ENCODE peak calls at places on chromosomes 1 and 21, in nine cellular contexts. U is MM.1S; E is suprapubic skin; X is CD8-positive, alpha-beta memory T cell; P is lower lobe of right lung; T is left ventricle myocardium inferior; O is A549; W is tibial nerve; V is astrocyte. M is an unnamed sample.

GRCh38 chr1:230081751-230082150 is 14.7 kb downstream of the GALNT2 start:
- DNase-seq in U (no peak), E (no peak), X (no peak), P (no peak), T (no peak), O (no peak), W (no peak), V (no peak), M (no peak)

GRCh38 chr1:66626261-66626660 is 92.3 kb downstream of the SGIP1 start:
- DNase-seq in U (no peak), E (no peak), X (no peak), P (no peak), T (no peak), O (no peak), W (no peak), V (peak; percentile 61), M (no peak)

GRCh38 chr1:31201871-31202270 is 37.8 kb downstream of the NKAIN1 start:
- DNase-seq in U (no peak), E (no peak), X (no peak), P (no peak), T (no peak), O (no peak), W (no peak), V (no peak), M (no peak)

GRCh38 chr1:186978596-186979556 is 150.1 kb downstream of the PLA2G4A start:
- DNase-seq in U (no peak), E (no peak), X (no peak), P (no peak), T (no peak), O (no peak), W (no peak), V (no peak), M (no peak)

GRCh38 chr1:164562947-164563346 is 4.0 kb downstream of the PBX1 start:
- DNase-seq in U (no peak), E (no peak), X (no peak), P (no peak), T (no peak), O (no peak), W (no peak), V (no peak), M (no peak)

GRCh38 chr1:42684139-42684538 is 1.9 kb downstream of the YBX1 start:
- DNase-seq in U (no peak), E (no peak), X (no peak), P (no peak), T (no peak), O (no peak), W (no peak), V (no peak), M (no peak)

GRCh38 chr1:209205039-209205438 is 378.5 kb upstream of the CAMK1G start:
- DNase-seq in U (no peak), E (no peak), X (no peak), P (no peak), T (no peak), O (no peak), W (no peak), V (no peak), M (no peak)

GRCh38 chr1:119674835-119675289 is 26.8 kb upstream of the ZNF697 start:
- DNase-seq in U (no peak), E (peak; percentile 72), X (no peak), P (no peak), T (no peak), O (no peak), W (peak; percentile 14), V (peak; percentile 74), M (peak; percentile 69)

GRCh38 chr1:99696616-99697015 is 50.7 kb downstream of the PALMD start:
- DNase-seq in U (no peak), E (no peak), X (no peak), P (no peak), T (no peak), O (no peak), W (no peak), V (no peak), M (no peak)

GRCh38 chr21:39182016-39182415 is 1.2 kb downstream of the PSMG1 start:
- DNase-seq in U (peak; percentile 58), E (no peak), X (no peak), P (no peak), T (no peak), O (no peak), W (no peak), V (no peak), M (no peak)

GRCh38 chr1:151624783-151625182 is 12.9 kb downstream of the SNX27 start:
- DNase-seq in U (no peak), E (no peak), X (no peak), P (no peak), T (no peak), O (no peak), W (no peak), V (no peak), M (no peak)

GRCh38 chr1:8363764-8364301 is 45.9 kb downstream of the SLC45A1 start:
- DNase-seq in U (no peak), E (no peak), X (no peak), P (no peak), T (no peak), O (no peak), W (no peak), V (no peak), M (no peak)

GRCh38 chr1:8362701-8363101 is 44.8 kb downstream of the SLC45A1 start:
- DNase-seq in U (no peak), E (no peak), X (no peak), P (no peak), T (no peak), O (no peak), W (no peak), V (no peak), M (peak; percentile 71)

GRCh38 chr1:8364528-8365442 is 46.9 kb downstream of the SLC45A1 start:
- DNase-seq in U (no peak), E (peak; percentile 72), X (no peak), P (peak; percentile 70), T (peak; percentile 71), O (no peak), W (no peak), V (no peak), M (peak; percentile 72)

GRCh38 chr1:8361198-8361849 is 43.4 kb downstream of the SLC45A1 start:
- DNase-seq in U (no peak), E (no peak), X (no peak), P (no peak), T (no peak), O (no peak), W (no peak), V (no peak), M (peak; percentile 46)

DNA sequence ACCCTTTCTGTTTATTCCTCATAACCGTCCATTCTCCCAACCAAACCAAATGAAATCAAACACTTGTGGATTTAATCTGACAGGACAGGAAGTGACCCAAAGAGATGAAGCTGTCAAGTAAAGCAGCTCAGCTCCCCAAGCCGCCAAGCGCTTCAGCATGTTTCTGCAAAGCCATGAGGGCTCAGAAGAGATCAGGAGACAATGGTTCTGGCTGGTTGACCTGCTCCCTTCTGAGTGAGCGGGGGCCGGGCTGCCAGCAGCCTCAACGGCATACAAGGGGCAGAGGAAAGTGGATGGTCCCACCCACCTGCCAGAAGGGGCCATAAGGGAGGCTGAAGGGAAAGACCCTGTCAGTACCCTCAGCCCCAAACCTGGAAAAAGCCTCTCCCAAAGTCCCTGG is 45.3 kb downstream of the SLC45A1 start:
- DNase-seq in U (no peak), E (no peak), X (no peak), P (no peak), T (no peak), O (no peak), W (no peak), V (no peak), M (no peak)
- H3K27ac ChIP-seq in U (no peak overlapping the region), E (no peak overlapping the region), X (no peak overlapping the region), P (peak overlapping the region; percentile 40), T (peak overlapping the region; percentile 94), O (no peak overlapping the region), W (peak overlapping the region; percentile 73), V (no peak overlapping the region), M (peak overlapping the region; percentile 63)

GRCh38 chr1:51576085-51576444 is 40.8 kb upstream of the OSBPL9 start:
- DNase-seq in U (peak; percentile 28), E (no peak), X (no peak), P (no peak), T (no peak), O (no peak), W (no peak), V (no peak), M (no peak)
- H3K4me3 ChIP-seq in U (no peak overlapping the region), E (no peak overlapping the region), X (no peak overlapping the region), P (no peak overlapping the region), T (no peak overlapping the region), O (no peak overlapping the region), W (no peak overlapping the region), V (no peak overlapping the region), M (no peak overlapping the region)

GRCh38 chr1:204446413-204447111 is 34.9 kb upstream of the PPP1R15B start:
- DNase-seq in U (peak; percentile 82), E (no peak), X (peak; percentile 75), P (peak; percentile 76), T (peak; percentile 78), O (peak; percentile 81), W (peak; percentile 62), V (no peak), M (peak; percentile 75)
- H3K27ac ChIP-seq in U (no peak overlapping the region), E (no peak overlapping the region), X (no peak overlapping the region), P (no peak overlapping the region), T (peak overlapping the region; percentile 69), O (no peak overlapping the region), W (peak overlapping the region; percentile 50), V (no peak overlapping the region), M (peak overlapping the region; percentile 66)

GRCh38 chr1:201481761-201482493 is 12.9 kb upstream of the PHLDA3 start:
- DNase-seq in U (peak; percentile 90), E (peak; percentile 93), X (peak; percentile 72), P (peak; percentile 90), T (peak; percentile 86), O (peak; percentile 92), W (peak; percentile 72), V (no peak), M (peak; percentile 92)
- H3K4me3 ChIP-seq in U (peak overlapping the region; percentile 28), E (peak overlapping the region; percentile 40), X (peak overlapping the region; percentile 49), P (peak overlapping the region; percentile 50), T (peak overlapping the region; percentile 54), O (no peak overlapping the region), W (peak overlapping the region; percentile 46), V (no peak overlapping the region), M (peak overlapping the region; percentile 51)

DNA sequence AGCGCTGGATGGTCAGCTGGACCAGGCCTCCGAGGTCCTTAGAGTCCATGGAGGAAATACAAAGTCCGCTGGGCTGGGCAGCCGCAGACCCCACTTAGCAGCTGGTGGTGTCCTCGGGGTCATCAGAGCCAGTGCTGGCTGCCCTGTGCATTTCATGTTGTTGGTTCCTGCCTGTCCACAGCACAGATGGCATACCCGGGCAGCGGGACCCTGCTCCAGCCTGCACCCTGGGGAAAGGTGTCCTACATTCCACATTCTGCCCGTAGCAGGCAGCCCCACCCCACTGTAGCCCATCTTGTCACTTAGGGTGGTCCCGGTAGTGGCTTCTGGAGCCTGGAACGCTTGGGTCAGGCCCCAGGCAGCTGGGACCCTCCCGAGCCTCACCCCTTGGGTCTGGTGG is 19.8 kb downstream of the PRKCZ start:
- DNase-seq in U (no peak), E (no peak), X (no peak), P (no peak), T (no peak), O (no peak), W (no peak), V (no peak), M (no peak)
- H3K27ac ChIP-seq in U (no peak overlapping the region), E (no peak overlapping the region), X (no peak overlapping the region), P (no peak overlapping the region), T (no peak overlapping the region), O (no peak overlapping the region), W (no peak overlapping the region), V (no peak overlapping the region), M (no peak overlapping the region)

GRCh38 chr1:6197746-6198427 is 1.5 kb downstream of the RPL22 start:
- DNase-seq in U (no peak), E (no peak), X (no peak), P (no peak), T (no peak), O (no peak), W (no peak), V (no peak), M (no peak)
- H3K4me3 ChIP-seq in U (peak overlapping the region; percentile 97), E (peak overlapping the region; percentile 100), X (peak overlapping the region; percentile 57), P (peak overlapping the region; percentile 85), T (peak overlapping the region; percentile 79), O (peak overlapping the region; percentile 96), W (peak overlapping the region; percentile 98), V (peak overlapping the region; percentile 98), M (peak overlapping the region; percentile 83)